ENCODE peak calls at places on chromosomes 11 and 22, in seven cellular contexts. B, S, U, P, X, A and T are unnamed samples.

GRCh38 chr11:128463386-128463829 is 124.0 kb downstream of the ETS1 start:
- DNase-seq in B (no peak), S (no peak), U (no peak), P (peak), X (peak), A (no peak), T (no peak)

GRCh38 chr22:40105755-40106154 is 72.0 kb upstream of the TNRC6B start:
- DNase-seq in B (no peak), S (no peak), U (no peak), P (no peak), X (no peak), A (no peak), T (no peak)

GRCh38 chr11:93623179-93623578 is 38.3 kb upstream of the CEP295 start:
- DNase-seq in B (peak), S (no peak), U (no peak), P (no peak), X (no peak), A (no peak), T (peak)

GRCh38 chr11:9397746-9398680 is 13.6 kb downstream of the IPO7 start:
- DNase-seq in B (no peak), S (no peak), U (no peak), P (no peak), X (peak), A (no peak), T (no peak)

GRCh38 chr11:66475349-66476172 is 4.7 kb upstream of the DPP3 start:
- DNase-seq in B (no peak), S (no peak), U (no peak), P (no peak), X (no peak), A (no peak), T (no peak)

GRCh38 chr11:1402776-1403620 is 13.3 kb downstream of the BRSK2 start:
- DNase-seq in B (no peak), S (no peak), U (no peak), P (no peak), X (no peak), A (no peak), T (no peak)

GRCh38 chr11:58880166-58880565 is 35.7 kb upstream of the GLYATL2 start:
- DNase-seq in B (no peak), S (no peak), U (no peak), P (no peak), X (no peak), A (no peak), T (no peak)

GRCh38 chr11:74008373-74009229 is at the start of gene UCP3:
- DNase-seq in B (no peak), S (no peak), U (no peak), P (no peak), X (no peak), A (no peak), T (no peak)

GRCh38 chr22:49183826-49184216 is 643.9 kb downstream of the BRD1 start:
- DNase-seq in B (no peak), S (no peak), U (no peak), P (no peak), X (no peak), A (no peak), T (no peak)

GRCh38 chr22:23012081-23012622 is 58.2 kb upstream of the GNAZ start:
- DNase-seq in B (no peak), S (peak), U (no peak), P (no peak), X (no peak), A (no peak), T (no peak)

GRCh38 chr11:79294845-79295520 is 145.8 kb downstream of the TENM4 start:
- DNase-seq in B (no peak), S (no peak), U (no peak), P (no peak), X (no peak), A (no peak), T (no peak)

GRCh38 chr11:68549789-68550484 is 89.4 kb downstream of the PPP6R3 start:
- DNase-seq in B (no peak), S (no peak), U (no peak), P (no peak), X (no peak), A (no peak), T (no peak)

GRCh38 chr22:23091760-23092159 is 21.4 kb downstream of the GNAZ start:
- DNase-seq in B (no peak), S (no peak), U (no peak), P (no peak), X (no peak), A (no peak), T (no peak)

GRCh38 chr11:127632546-127632945 is 632.0 kb upstream of the KIRREL3 start:
- DNase-seq in B (no peak), S (no peak), U (no peak), P (no peak), X (no peak), A (no peak), T (no peak)

GRCh38 chr11:6629892-6630631 is 10.8 kb upstream of the TPP1 start:
- DNase-seq in B (no peak), S (no peak), U (peak), P (no peak), X (no peak), A (no peak), T (peak)

GRCh38 chr22:29073618-29074275 is 912 bp downstream of the KREMEN1 start:
- DNase-seq in B (peak), S (no peak), U (no peak), P (no peak), X (no peak), A (no peak), T (peak)

GRCh38 chr11:11028017-11028692 is 170.3 kb upstream of the ZBED5 start:
- DNase-seq in B (peak), S (peak), U (peak), P (no peak), X (peak), A (peak), T (peak)